ENCODE peak calls at places on chromosomes 12 and 14, in ten cellular contexts. Z, T, W, M, Q, K, O, P, L and U are unnamed samples. For H3K36me3, the result is how much of the 10 kb centered on the place peaks cover.

GRCh38 chr12:105257321-105257728 is 21.4 kb upstream of the APPL2 start:
- DNase-seq in L (no peak), Q (peak), M (no peak), Z (peak), K (no peak), P (no peak), W (peak), O (no peak), T (no peak), U (no peak)

GRCh38 chr14:31080060-31080459 is 53.9 kb upstream of the STRN3 start:
- DNase-seq in L (no peak), W (peak), Z (no peak), M (no peak), P (peak), O (no peak), K (no peak), Q (no peak), T (no peak), U (no peak)

GRCh38 chr12:2974560-2974971 is 15.4 kb downstream of the TEAD4 start:
- DNase-seq in K (no peak), Z (no peak), O (no peak), L (no peak), M (no peak), T (no peak), Q (no peak), W (peak), P (no peak), U (no peak)

GRCh38 chr12:127928615-127929014 is 338.4 kb upstream of the TMEM132C start:
- DNase-seq in O (no peak), L (no peak), P (no peak), Z (peak), M (no peak), T (no peak), W (no peak), Q (no peak), K (no peak), U (no peak)

GRCh38 chr12:26195641-26196423 is 459 bp downstream of the SSPN start:
- DNase-seq in W (peak), L (peak), M (peak), Z (peak), P (peak), K (peak), T (peak), Q (peak), O (peak), U (peak)

GRCh38 chr14:104171948-104172347 is 33.6 kb downstream of the KIF26A start:
- DNase-seq in P (no peak), Z (no peak), K (no peak), T (no peak), O (no peak), M (no peak), Q (no peak), W (no peak), L (no peak), U (no peak)

GRCh38 chr14:99595034-99595433 is 9.0 kb downstream of the CCDC85C start:
- DNase-seq in W (no peak), K (no peak), T (no peak), P (no peak), O (no peak), Z (no peak), L (no peak), M (no peak), Q (no peak), U (peak)

GRCh38 chr14:35134329-35135123 is 12.2 kb downstream of the PRORP start:
- DNase-seq in W (no peak), Q (no peak), Z (no peak), L (no peak), P (no peak), K (no peak), M (no peak), T (no peak), O (no peak), U (no peak)

GRCh38 chr14:100622234-100622633 is 35.0 kb upstream of the BEGAIN start:
- DNase-seq in Z (no peak), K (peak), P (no peak), L (peak), W (no peak), O (peak), M (no peak), T (peak), Q (peak), U (no peak)

GRCh38 chr12:69916541-69917270 is 91.7 kb downstream of the MYRFL start:
- DNase-seq in T (no peak), O (no peak), K (no peak), L (no peak), P (no peak), M (peak), Q (no peak), W (no peak), Z (no peak), U (no peak)

GRCh38 chr14:95313707-95314106 is 6.0 kb downstream of the CLMN start:
- DNase-seq in O (no peak), L (peak), W (peak), K (peak), T (peak), P (peak), M (peak), Q (peak), Z (peak), U (no peak)

GRCh38 chr12:8697476-8698131 is at the start of gene RIMKLB:
- DNase-seq in P (peak), K (peak), L (peak), Q (peak), Z (peak), M (peak), W (peak), T (peak), O (peak), U (peak)

GRCh38 chr14:56115471-56115870 is 2.7 kb upstream of the PELI2 start:
- DNase-seq in T (no peak), Q (no peak), P (no peak), K (no peak), Z (no peak), O (no peak), M (no peak), L (no peak), W (no peak), U (no peak)

GRCh38 chr14:56116128-56116900 is 1.9 kb upstream of the PELI2 start:
- DNase-seq in Q (no peak), M (no peak), L (no peak), Z (no peak), O (no peak), K (no peak), W (no peak), P (no peak), T (peak), U (no peak)

GRCh38 chr14:56118611-56119181 is 485 bp downstream of the PELI2 start:
- DNase-seq in T (peak), Q (peak), O (peak), Z (no peak), K (no peak), L (peak), P (peak), M (peak), W (no peak), U (no peak)

GRCh38 chr14:56119221-56119967 is 1.2 kb downstream of the PELI2 start:
- DNase-seq in T (peak), Q (peak), K (peak), Z (peak), M (peak), W (peak), O (peak), L (no peak), P (peak), U (peak)

GRCh38 chr14:56117765-56118610 is at the start of gene PELI2:
- DNase-seq in M (peak), T (peak), P (peak), O (peak), K (peak), Z (peak), Q (peak), L (peak), W (peak), U (peak)
- TF ChIP-seq CTCF in M (no peak), T (no peak), P (no peak), O (no peak), K (no peak), Z (peak), Q (peak), L (no peak), W (peak), U (no peak)

GRCh38 chr14:61512026-61512425 is 183.3 kb upstream of the HIF1A start:
- DNase-seq in P (no peak), L (no peak), O (no peak), Z (no peak), Q (no peak), T (no peak), M (no peak), W (no peak), K (no peak), U (no peak)

GRCh38 chr14:61514006-61514830 is 181.1 kb upstream of the HIF1A start:
- DNase-seq in P (peak), Q (no peak), W (peak), L (no peak), M (peak), O (no peak), T (no peak), Z (no peak), K (no peak), U (no peak)

GRCh38 chr14:61510736-61511557 is 184.4 kb upstream of the HIF1A start:
- DNase-seq in K (peak), L (peak), Q (no peak), T (no peak), W (no peak), M (peak), P (no peak), Z (no peak), O (no peak), U (no peak)

GRCh38 chr14:61512508-61512907 is 182.8 kb upstream of the HIF1A start:
- DNase-seq in M (no peak), L (no peak), T (no peak), Q (no peak), O (no peak), K (no peak), W (peak), P (no peak), Z (no peak), U (no peak)

GRCh38 chr14:61511558-61511924 is 183.8 kb upstream of the HIF1A start:
- DNase-seq in T (no peak), Z (no peak), K (no peak), P (no peak), O (no peak), Q (no peak), M (peak), L (no peak), W (no peak), U (no peak)
- H3K36me3 ChIP-seq in T (under half), Z (under half), K (under half), P (under half), O (under half), Q (under half), M (under half), L (under half), W (under half), U (under half)

GRCh38 chr12:12608557-12608957 is 3.1 kb upstream of the CREBL2 start:
- DNase-seq in T (no peak), Q (no peak), Z (no peak), P (no peak), K (no peak), W (peak), M (no peak), L (no peak), O (no peak), U (peak)
- TF ChIP-seq CTCF in T (no peak), Q (no peak), Z (no peak), P (peak), K (no peak), W (peak), M (no peak), L (no peak), O (no peak), U (peak)

GRCh38 chr12:124395986-124396385 is 101.1 kb downstream of the RFLNA start:
- DNase-seq in P (no peak), Q (no peak), M (no peak), K (no peak), W (no peak), O (no peak), L (no peak), T (no peak), Z (no peak), U (no peak)
- H3K36me3 ChIP-seq in P (under half), Q (under half), M (under half), K (half or more), W (half or more), O (under half), L (under half), T (under half), Z (under half), U (under half)

DNA sequence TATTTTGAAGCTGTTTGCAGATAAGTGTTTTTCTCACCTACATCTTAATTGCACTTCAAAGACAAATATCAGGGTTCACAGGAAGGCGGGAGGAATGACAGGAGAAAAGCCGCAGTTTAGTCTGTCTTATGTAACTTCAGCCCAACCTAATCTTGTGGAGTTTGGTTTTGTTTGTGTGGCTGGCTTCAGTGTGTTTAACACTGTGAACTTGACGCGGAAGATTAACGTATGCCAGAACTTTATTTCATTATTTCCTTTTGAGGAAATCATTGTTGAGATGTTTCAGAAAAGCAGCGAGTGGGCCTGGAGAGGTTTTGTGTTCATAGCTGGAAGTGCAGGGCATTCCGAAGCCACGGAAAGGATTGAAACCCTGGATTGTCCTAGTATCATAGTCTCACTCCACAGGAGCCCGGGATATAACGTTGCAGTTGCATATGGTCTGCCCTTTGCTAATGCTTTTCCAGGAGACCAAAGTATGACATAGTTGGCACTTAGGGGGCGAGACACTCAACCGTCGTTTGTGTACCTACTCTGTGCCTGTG is 2.0 kb downstream of the PELI2 start:
- DNase-seq in Z (no peak), M (peak), Q (no peak), P (no peak), T (peak), K (no peak), W (peak), L (no peak), O (peak), U (no peak)
- TF ChIP-seq CTCF in Z (no peak), M (peak), Q (no peak), P (no peak), T (peak), K (no peak), W (no peak), L (no peak), O (no peak), U (no peak)